ENCODE peak calls at places on chromosome X, in four cellular contexts. One of them, this sample, is unnamed.
A peak's percentile ranks its signal among the peaks of the same experiment; 100 is the strongest.

GRCh38 chrX:10756365-10756915 is 136.1 kb upstream of the MID1 start:
- DNase-seq in cardiac muscle cell: peak; percentile 61
- DNase-seq in dorsolateral prefrontal cortex: no peak
- DNase-seq in A673: no peak
- DNase-seq in this sample: no peak

GRCh38 chrX:144681501-144681900 is 565.8 kb upstream of the SPANXN1 start:
- DNase-seq in cardiac muscle cell: no peak
- DNase-seq in dorsolateral prefrontal cortex: no peak
- DNase-seq in A673: no peak
- DNase-seq in this sample: no peak

GRCh38 chrX:54045563-54046228 is 1.4 kb upstream of the PHF8 start:
- DNase-seq in cardiac muscle cell: no peak
- DNase-seq in dorsolateral prefrontal cortex: no peak
- DNase-seq in A673: no peak
- DNase-seq in this sample: no peak

GRCh38 chrX:18098704-18099103 is 122.0 kb downstream of the BEND2 start:
- DNase-seq in cardiac muscle cell: peak; percentile 21
- DNase-seq in dorsolateral prefrontal cortex: peak; percentile 44
- DNase-seq in A673: no peak
- DNase-seq in this sample: no peak

GRCh38 chrX:30580641-30581040 is 3.1 kb upstream of the TASL start:
- DNase-seq in cardiac muscle cell: no peak
- DNase-seq in dorsolateral prefrontal cortex: no peak
- DNase-seq in A673: no peak
- DNase-seq in this sample: no peak

GRCh38 chrX:103063191-103063845 is 653 bp downstream of the BEX1 start:
- DNase-seq in cardiac muscle cell: peak; percentile 61
- DNase-seq in dorsolateral prefrontal cortex: peak; percentile 44
- DNase-seq in A673: peak; percentile 53
- DNase-seq in this sample: no peak

GRCh38 chrX:149392896-149393295 is 112.2 kb downstream of the IDS start:
- DNase-seq in cardiac muscle cell: no peak
- DNase-seq in dorsolateral prefrontal cortex: no peak
- DNase-seq in A673: no peak
- DNase-seq in this sample: no peak

GRCh38 chrX:56468441-56468840 is 95.0 kb upstream of the UBQLN2 start:
- DNase-seq in cardiac muscle cell: no peak
- DNase-seq in dorsolateral prefrontal cortex: no peak
- DNase-seq in A673: no peak
- DNase-seq in this sample: no peak

GRCh38 chrX:148552775-148553174 is 52.4 kb downstream of the AFF2 start:
- DNase-seq in cardiac muscle cell: no peak
- DNase-seq in dorsolateral prefrontal cortex: no peak
- DNase-seq in A673: no peak
- DNase-seq in this sample: no peak

GRCh38 chrX:13845721-13846378 is 29.0 kb upstream of the GPM6B start:
- DNase-seq in cardiac muscle cell: no peak
- DNase-seq in dorsolateral prefrontal cortex: no peak
- DNase-seq in A673: no peak
- DNase-seq in this sample: no peak

GRCh38 chrX:20066968-20067708 is 49.6 kb downstream of the MAP7D2 start:
- DNase-seq in cardiac muscle cell: peak; percentile 19
- DNase-seq in dorsolateral prefrontal cortex: no peak
- DNase-seq in A673: peak; percentile 66
- DNase-seq in this sample: peak; percentile 24

GRCh38 chrX:4690516-4690915 is 977.1 kb upstream of the PRKX start:
- DNase-seq in cardiac muscle cell: no peak
- DNase-seq in dorsolateral prefrontal cortex: no peak
- DNase-seq in A673: no peak
- DNase-seq in this sample: no peak

GRCh38 chrX:154490021-154490413 is 412 bp downstream of the SLC10A3 start:
- DNase-seq in cardiac muscle cell: no peak
- DNase-seq in dorsolateral prefrontal cortex: no peak
- DNase-seq in A673: no peak
- DNase-seq in this sample: no peak

GRCh38 chrX:1524874-1525582 is 12.0 kb downstream of the P2RY8 start:
- DNase-seq in cardiac muscle cell: no peak
- DNase-seq in dorsolateral prefrontal cortex: no peak
- DNase-seq in A673: no peak
- DNase-seq in this sample: no peak

GRCh38 chrX:19981987-19982386 is 8.9 kb downstream of the BCLAF3 start:
- DNase-seq in cardiac muscle cell: no peak
- DNase-seq in dorsolateral prefrontal cortex: no peak
- DNase-seq in A673: no peak
- DNase-seq in this sample: no peak

GRCh38 chrX:37509349-37509748 is 62.1 kb upstream of the LANCL3 start:
- DNase-seq in cardiac muscle cell: peak; percentile 31
- DNase-seq in dorsolateral prefrontal cortex: no peak
- DNase-seq in A673: peak; percentile 27
- DNase-seq in this sample: no peak

GRCh38 chrX:78213331-78213730 is 73.9 kb upstream of the TAF9B start:
- DNase-seq in cardiac muscle cell: no peak
- DNase-seq in dorsolateral prefrontal cortex: no peak
- DNase-seq in A673: no peak
- DNase-seq in this sample: no peak

GRCh38 chrX:4661771-4662170 is 948.3 kb upstream of the PRKX start:
- DNase-seq in cardiac muscle cell: no peak
- DNase-seq in dorsolateral prefrontal cortex: no peak
- DNase-seq in A673: no peak
- DNase-seq in this sample: no peak

GRCh38 chrX:15864629-15865028 is 10.0 kb upstream of the AP1S2 start:
- DNase-seq in cardiac muscle cell: no peak
- DNase-seq in dorsolateral prefrontal cortex: no peak
- DNase-seq in A673: no peak
- DNase-seq in this sample: no peak

GRCh38 chrX:103688949-103689348 is 2.5 kb upstream of the MORF4L2 start:
- DNase-seq in cardiac muscle cell: peak; percentile 66
- DNase-seq in dorsolateral prefrontal cortex: no peak
- DNase-seq in A673: peak; percentile 59
- DNase-seq in this sample: no peak

GRCh38 chrX:74656079-74656745 is 41.8 kb upstream of the RLIM start:
- DNase-seq in cardiac muscle cell: no peak
- DNase-seq in dorsolateral prefrontal cortex: no peak
- DNase-seq in A673: no peak
- DNase-seq in this sample: no peak

GRCh38 chrX:39950035-39950688 is 147.6 kb downstream of the BCOR start:
- DNase-seq in cardiac muscle cell: no peak
- DNase-seq in dorsolateral prefrontal cortex: no peak
- DNase-seq in A673: no peak
- DNase-seq in this sample: no peak

GRCh38 chrX:110985470-110985869 is 110.5 kb upstream of the PAK3 start:
- DNase-seq in cardiac muscle cell: no peak
- DNase-seq in dorsolateral prefrontal cortex: no peak
- DNase-seq in A673: no peak
- DNase-seq in this sample: no peak

GRCh38 chrX:1661048-1661921 is 46.4 kb downstream of the ASMT start:
- DNase-seq in cardiac muscle cell: no peak
- DNase-seq in dorsolateral prefrontal cortex: no peak
- DNase-seq in A673: peak; percentile 18
- DNase-seq in this sample: no peak

GRCh38 chrX:46573896-46574336 is 351 bp downstream of the CHST7 start:
- DNase-seq in cardiac muscle cell: peak; percentile 37
- DNase-seq in dorsolateral prefrontal cortex: peak; percentile 43
- DNase-seq in A673: peak; percentile 69
- DNase-seq in this sample: no peak

GRCh38 chrX:56764153-56764974 is 35.3 kb downstream of the NBDY start:
- DNase-seq in cardiac muscle cell: peak; percentile 41
- DNase-seq in dorsolateral prefrontal cortex: peak; percentile 80
- DNase-seq in A673: peak; percentile 88
- DNase-seq in this sample: no peak

GRCh38 chrX:72018277-72019112 is 107.8 kb downstream of the NHSL2 start:
- DNase-seq in cardiac muscle cell: peak; percentile 82
- DNase-seq in dorsolateral prefrontal cortex: peak; percentile 84
- DNase-seq in A673: peak; percentile 86
- DNase-seq in this sample: no peak

GRCh38 chrX:39766085-39766726 is 331.6 kb downstream of the BCOR start:
- DNase-seq in cardiac muscle cell: no peak
- DNase-seq in dorsolateral prefrontal cortex: no peak
- DNase-seq in A673: no peak
- DNase-seq in this sample: no peak

GRCh38 chrX:119429471-119429870 is 30.3 kb downstream of the SLC25A43 start:
- DNase-seq in cardiac muscle cell: no peak
- DNase-seq in dorsolateral prefrontal cortex: no peak
- DNase-seq in A673: no peak
- DNase-seq in this sample: no peak

GRCh38 chrX:121154858-121155404 is 107.5 kb downstream of the GLUD2 start:
- DNase-seq in cardiac muscle cell: no peak
- DNase-seq in dorsolateral prefrontal cortex: no peak
- DNase-seq in A673: no peak
- DNase-seq in this sample: no peak

GRCh38 chrX:133726211-133726630 is 259.2 kb downstream of the GPC3 start:
- DNase-seq in cardiac muscle cell: no peak
- DNase-seq in dorsolateral prefrontal cortex: no peak
- DNase-seq in A673: peak; percentile 86
- DNase-seq in this sample: no peak

GRCh38 chrX:113962338-113962737 is 621.5 kb upstream of the HTR2C start:
- DNase-seq in cardiac muscle cell: no peak
- DNase-seq in dorsolateral prefrontal cortex: no peak
- DNase-seq in A673: no peak
- DNase-seq in this sample: no peak

GRCh38 chrX:100643943-100644587 is at the start of gene SRPX2:
- DNase-seq in cardiac muscle cell: no peak
- DNase-seq in dorsolateral prefrontal cortex: no peak
- DNase-seq in A673: peak; percentile 60
- DNase-seq in this sample: no peak

GRCh38 chrX:155113097-155113496 is 41.8 kb downstream of the BRCC3 start:
- DNase-seq in cardiac muscle cell: no peak
- DNase-seq in dorsolateral prefrontal cortex: no peak
- DNase-seq in A673: no peak
- DNase-seq in this sample: no peak

GRCh38 chrX:18574591-18574990 is 97.3 kb downstream of the RS1 start:
- DNase-seq in cardiac muscle cell: no peak
- DNase-seq in dorsolateral prefrontal cortex: no peak
- DNase-seq in A673: no peak
- DNase-seq in this sample: no peak

GRCh38 chrX:129597905-129598304 is 56.9 kb downstream of the APLN start:
- DNase-seq in cardiac muscle cell: no peak
- DNase-seq in dorsolateral prefrontal cortex: no peak
- DNase-seq in A673: no peak
- DNase-seq in this sample: no peak

GRCh38 chrX:129600981-129601424 is 53.8 kb downstream of the APLN start:
- DNase-seq in cardiac muscle cell: peak; percentile 19
- DNase-seq in dorsolateral prefrontal cortex: peak; percentile 64
- DNase-seq in A673: peak; percentile 38
- DNase-seq in this sample: no peak

GRCh38 chrX:129599996-129600395 is 54.8 kb downstream of the APLN start:
- DNase-seq in cardiac muscle cell: no peak
- DNase-seq in dorsolateral prefrontal cortex: no peak
- DNase-seq in A673: no peak
- DNase-seq in this sample: no peak

GRCh38 chrX:129596077-129596476 is 56.0 kb downstream of the OCRL start:
- DNase-seq in cardiac muscle cell: no peak
- DNase-seq in dorsolateral prefrontal cortex: no peak
- DNase-seq in A673: no peak
- DNase-seq in this sample: no peak

GRCh38 chrX:129599499-129599898 is 55.3 kb downstream of the APLN start:
- DNase-seq in cardiac muscle cell: no peak
- DNase-seq in dorsolateral prefrontal cortex: no peak
- DNase-seq in A673: no peak
- DNase-seq in this sample: no peak
- TF ChIP-seq CTCF in cardiac muscle cell: no peak
- TF ChIP-seq CTCF in dorsolateral prefrontal cortex: no peak
- TF ChIP-seq CTCF in A673: no peak
- TF ChIP-seq CTCF in this sample: no peak

DNA sequence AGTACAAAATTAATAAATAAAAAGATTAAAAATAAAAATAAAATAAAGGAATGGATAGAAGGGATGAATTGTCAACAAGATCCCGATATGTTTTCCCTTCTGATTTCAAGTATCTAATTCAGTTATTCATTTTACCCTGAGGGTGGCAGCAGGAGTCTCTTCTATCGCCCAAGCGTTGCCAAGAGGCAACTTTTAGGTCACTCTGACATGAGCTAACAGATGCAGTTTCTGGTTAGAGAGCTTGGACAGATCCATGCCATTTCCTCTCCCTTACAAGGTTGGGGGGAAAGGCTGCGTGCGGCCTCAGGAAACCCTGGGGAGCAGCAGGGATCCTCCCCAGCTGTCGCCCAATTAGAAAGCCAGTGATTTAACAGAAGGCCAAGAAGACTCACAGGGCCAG is 35.3 kb upstream of the WAS start:
- DNase-seq in cardiac muscle cell: peak; percentile 48
- DNase-seq in dorsolateral prefrontal cortex: no peak
- DNase-seq in A673: peak; percentile 58
- DNase-seq in this sample: peak; percentile 21
- TF ChIP-seq CTCF in cardiac muscle cell: peak; percentile 25
- TF ChIP-seq CTCF in dorsolateral prefrontal cortex: peak; percentile 51
- TF ChIP-seq CTCF in A673: peak; percentile 45
- TF ChIP-seq CTCF in this sample: peak; percentile 34

DNA sequence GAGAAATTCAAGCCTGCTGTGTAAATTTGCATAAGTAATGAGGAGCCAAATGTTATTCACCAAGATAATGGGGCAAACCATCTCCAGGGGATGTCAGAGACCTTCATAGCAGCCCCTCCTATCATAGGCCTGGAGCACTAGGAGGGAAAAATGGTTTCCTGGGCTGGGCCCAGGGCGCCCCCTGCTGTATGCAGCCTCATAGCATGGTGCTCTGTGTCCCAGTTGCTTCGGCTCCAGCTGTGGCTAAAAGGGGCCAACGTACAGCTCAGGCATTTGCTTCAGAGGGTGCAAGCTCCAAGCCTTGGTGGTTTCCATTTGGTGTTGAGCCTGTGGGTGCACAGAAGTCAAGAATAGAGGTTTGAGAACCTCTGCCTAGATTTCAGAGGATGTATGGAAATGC is 859.3 kb downstream of the RPA4 start:
- DNase-seq in cardiac muscle cell: no peak
- DNase-seq in dorsolateral prefrontal cortex: no peak
- DNase-seq in A673: peak; percentile 22
- DNase-seq in this sample: no peak
- TF ChIP-seq CTCF in cardiac muscle cell: peak; percentile 35
- TF ChIP-seq CTCF in dorsolateral prefrontal cortex: no peak
- TF ChIP-seq CTCF in A673: peak; percentile 47
- TF ChIP-seq CTCF in this sample: peak; percentile 4

GRCh38 chrX:150599226-150599625 is 30.8 kb downstream of the MTM1 start:
- DNase-seq in cardiac muscle cell: no peak
- DNase-seq in dorsolateral prefrontal cortex: no peak
- DNase-seq in A673: no peak
- DNase-seq in this sample: no peak
- TF ChIP-seq CTCF in cardiac muscle cell: no peak
- TF ChIP-seq CTCF in dorsolateral prefrontal cortex: no peak
- TF ChIP-seq CTCF in A673: no peak
- TF ChIP-seq CTCF in this sample: no peak